ENCODE peak calls at places on chromosome 4, in seven cellular contexts. P is body of pancreas, C is Peyer's patch, B is testis, Q is IMR-90, H is HCT116, I is heart left ventricle. E is an unnamed sample.

GRCh38 chr4:184344899-184345572 is 127.4 kb upstream of the ENPP6 start:
- DNase-seq in Q (no peak), P (no peak), B (no peak), H (no peak), C (no peak), I (no peak), E (no peak)

GRCh38 chr4:128295255-128295654 is 7.6 kb upstream of the PGRMC2 start:
- DNase-seq in H (no peak), Q (no peak), B (no peak), P (no peak), C (no peak), I (no peak), E (no peak)

GRCh38 chr4:156191382-156191781 is 237.7 kb upstream of the CTSO start:
- DNase-seq in I (no peak), P (no peak), H (no peak), B (no peak), C (no peak), Q (no peak), E (no peak)

GRCh38 chr4:187258651-187259401 is 535.2 kb upstream of the FAT1 start:
- DNase-seq in H (no peak), P (no peak), C (no peak), Q (no peak), B (no peak), I (no peak), E (no peak)

GRCh38 chr4:108045687-108046024 is 56.0 kb downstream of the HADH start:
- DNase-seq in B (no peak), I (no peak), H (no peak), P (peak; percentile 76), C (no peak), Q (no peak), E (peak; percentile 41)

GRCh38 chr4:40840985-40841571 is 91.3 kb downstream of the NSUN7 start:
- DNase-seq in C (peak; percentile 88), B (peak; percentile 94), Q (peak; percentile 90), I (peak; percentile 70), P (peak; percentile 82), H (peak; percentile 71), E (peak; percentile 37)

GRCh38 chr4:182245541-182246245 is 2.5 kb downstream of the TENM3 start:
- DNase-seq in B (no peak), I (no peak), C (no peak), P (no peak), H (no peak), Q (no peak), E (no peak)

GRCh38 chr4:140252742-140253555 is 99.0 kb upstream of the MAML3 start:
- DNase-seq in I (peak; percentile 76), P (peak; percentile 77), H (peak; percentile 43), C (peak; percentile 45), B (peak; percentile 85), Q (peak; percentile 56), E (peak; percentile 79)

GRCh38 chr4:158824425-158825274 is 55.8 kb downstream of the FNIP2 start:
- DNase-seq in P (peak; percentile 57), I (no peak), B (no peak), C (no peak), H (no peak), Q (peak; percentile 17), E (no peak)

DNA sequence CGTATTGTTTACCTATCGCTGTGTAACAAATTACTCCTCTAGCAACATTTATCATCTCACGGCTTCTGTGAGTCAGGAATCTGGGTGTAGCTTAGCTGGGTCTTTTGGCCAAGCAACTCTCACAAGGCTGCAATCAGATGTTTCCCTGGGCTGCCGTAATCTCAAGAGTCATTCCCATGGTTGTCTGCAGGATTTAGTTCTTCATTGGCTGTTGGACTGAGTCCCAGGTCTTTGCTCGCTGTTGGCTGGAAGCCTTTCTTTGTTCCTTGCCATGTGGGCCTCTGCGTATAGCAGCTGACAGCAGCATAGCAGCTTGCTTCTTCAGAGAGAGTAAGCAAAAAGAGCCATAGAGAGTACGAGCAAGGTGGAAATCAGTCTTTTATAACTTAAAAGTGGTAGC is 16.8 kb downstream of the POLR2B start:
- DNase-seq in C (no peak), P (peak; percentile 68), B (peak; percentile 89), H (no peak), Q (peak; percentile 97), I (peak; percentile 83), E (peak; percentile 63)
- H3K36me3 ChIP-seq in C (no peaks in the 10 kb centered on the region), P (peaks cover 16% of the 10 kb centered on the region), B (no peaks in the 10 kb centered on the region), H (peaks cover 44% of the 10 kb centered on the region), Q (peaks cover 23% of the 10 kb centered on the region), I (no peaks in the 10 kb centered on the region), E (no peaks in the 10 kb centered on the region)

GRCh38 chr4:2934813-2935761 is 28.1 kb downstream of the NOP14 start:
- DNase-seq in P (peak; percentile 99), C (peak; percentile 98), B (peak; percentile 97), I (peak; percentile 96), H (peak; percentile 77), Q (peak; percentile 85), E (peak; percentile 96)
- TF ChIP-seq CTCF in P (peak; percentile 11), C (peak; percentile 35), B (peak; percentile 36), I (no peak), H (no peak), Q (no peak), E (no peak)

DNA sequence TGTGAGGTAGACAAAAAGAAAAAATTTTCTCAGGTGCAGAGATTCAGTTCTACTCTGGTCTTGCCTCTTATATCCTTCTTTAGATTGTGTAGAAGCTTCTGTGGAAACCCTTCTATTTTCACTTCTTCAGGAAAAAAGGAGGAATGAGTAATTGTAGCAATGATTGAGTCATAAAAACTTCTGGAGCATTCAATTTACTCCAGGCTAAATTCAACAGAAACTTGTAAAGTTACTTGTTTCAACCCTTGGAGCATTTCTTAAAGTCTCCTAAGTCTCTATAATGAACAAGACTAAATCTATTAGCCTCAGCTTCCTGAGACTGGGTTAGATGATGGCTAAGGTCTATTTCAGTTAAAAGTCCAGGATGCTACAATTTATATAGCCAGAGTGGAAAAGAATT is 29.9 kb downstream of the BOD1L1 start:
- DNase-seq in Q (peak; percentile 38), C (no peak), P (no peak), I (no peak), B (no peak), H (no peak), E (no peak)
- TF ChIP-seq POLR2A in Q (no peak), C (no peak), P (no peak), I (no peak), B (no peak), H (no peak), E (no peak)

GRCh38 chr4:3200423-3201090 is 48.4 kb upstream of the MSANTD1 start:
- DNase-seq in B (peak; percentile 8), P (no peak), C (no peak), I (no peak), H (no peak), Q (no peak), E (no peak)
- H3K36me3 ChIP-seq in B (no peaks in the 10 kb centered on the region), P (peaks cover 10% of the 10 kb centered on the region), C (no peaks in the 10 kb centered on the region), I (no peaks in the 10 kb centered on the region), H (peaks cover 3% of the 10 kb centered on the region), Q (peaks cover 18% of the 10 kb centered on the region), E (no peaks in the 10 kb centered on the region)

GRCh38 chr4:175560628-175561027 is 251.4 kb downstream of the GPM6A start:
- DNase-seq in I (no peak), P (no peak), B (no peak), Q (peak; percentile 5), H (peak; percentile 32), C (no peak), E (no peak)
- TF ChIP-seq CTCF in I (no peak), P (peak; percentile 31), B (no peak), Q (peak; percentile 25), H (peak; percentile 14), C (peak; percentile 12), E (no peak)

GRCh38 chr4:178137732-178138471 is 695.7 kb upstream of the AGA start:
- DNase-seq in C (no peak), P (no peak), I (no peak), B (no peak), H (no peak), Q (no peak), E (no peak)

GRCh38 chr4:178136736-178137345 is 694.6 kb upstream of the AGA start:
- DNase-seq in P (no peak), H (no peak), I (no peak), Q (no peak), C (no peak), B (no peak), E (no peak)

GRCh38 chr4:178142724-178143123 is 700.5 kb upstream of the AGA start:
- DNase-seq in I (no peak), H (no peak), Q (no peak), P (no peak), B (no peak), C (no peak), E (no peak)

GRCh38 chr4:178140326-178140915 is 698.2 kb upstream of the AGA start:
- DNase-seq in H (no peak), C (no peak), P (no peak), Q (no peak), B (no peak), I (no peak), E (no peak)

GRCh38 chr4:178138491-178138890 is 696.3 kb upstream of the AGA start:
- DNase-seq in P (no peak), I (no peak), B (no peak), Q (no peak), C (no peak), H (no peak), E (no peak)
- TF ChIP-seq POLR2A in P (no peak), I (no peak), B (no peak), Q (no peak), C (no peak), H (no peak), E (no peak)